ENCODE peak calls at places on chromosomes 2 and 18, in four cellular contexts. U is tibial artery, Y is right atrium auricular region, H is keratinocyte. Z is an unnamed sample.

GRCh38 chr2:186485871-186486650 is at the start of gene ZC3H15:
- DNase-seq in H (peak; percentile 69), U (peak; percentile 95), Y (peak; percentile 97), Z (peak; percentile 96)

GRCh38 chr2:170262806-170263205 is 84.9 kb downstream of the MYO3B start:
- DNase-seq in H (no peak), Y (no peak), U (no peak), Z (no peak)

GRCh38 chr2:241150660-241151530 is 628 bp downstream of the PPP1R7 start:
- DNase-seq in Y (no peak), H (no peak), U (no peak), Z (no peak)

GRCh38 chr2:71674158-71674807 is 220.9 kb downstream of the DYSF start:
- DNase-seq in H (no peak), U (no peak), Y (peak; percentile 56), Z (no peak)

GRCh38 chr2:229634574-229635185 is 79.7 kb downstream of the DNER start:
- DNase-seq in U (no peak), H (no peak), Y (no peak), Z (no peak)

GRCh38 chr2:64861338-64862000 is 127.7 kb upstream of the SLC1A4 start:
- DNase-seq in H (no peak), Y (no peak), U (peak; percentile 17), Z (no peak)

GRCh38 chr2:62291517-62292137 is 95.7 kb downstream of the B3GNT2 start:
- DNase-seq in U (no peak), Y (no peak), H (no peak), Z (no peak)

GRCh38 chr2:40095003-40095402 is 315.9 kb upstream of the THUMPD2 start:
- DNase-seq in H (peak; percentile 63), Y (no peak), U (no peak), Z (no peak)

GRCh38 chr2:197806317-197806633 is 1.9 kb downstream of the PLCL1 start:
- DNase-seq in Y (no peak), H (no peak), U (no peak), Z (no peak)

GRCh38 chr2:147829106-147829505 is 15.7 kb upstream of the ACVR2A start:
- DNase-seq in U (no peak), Y (no peak), H (no peak), Z (no peak)

GRCh38 chr2:15246870-15247269 is 314.3 kb downstream of the NBAS start:
- DNase-seq in H (no peak), U (no peak), Y (no peak), Z (no peak)

GRCh38 chr2:43612944-43613343 is 17.1 kb upstream of the THADA start:
- DNase-seq in U (no peak), Y (no peak), H (no peak), Z (no peak)

GRCh38 chr2:2645162-2645855 is 314.2 kb upstream of the MYT1L start:
- DNase-seq in U (no peak), Y (no peak), H (no peak), Z (no peak)

GRCh38 chr2:80687524-80687923 is 383.0 kb upstream of the LRRTM1 start:
- DNase-seq in H (no peak), U (no peak), Y (no peak), Z (no peak)

DNA sequence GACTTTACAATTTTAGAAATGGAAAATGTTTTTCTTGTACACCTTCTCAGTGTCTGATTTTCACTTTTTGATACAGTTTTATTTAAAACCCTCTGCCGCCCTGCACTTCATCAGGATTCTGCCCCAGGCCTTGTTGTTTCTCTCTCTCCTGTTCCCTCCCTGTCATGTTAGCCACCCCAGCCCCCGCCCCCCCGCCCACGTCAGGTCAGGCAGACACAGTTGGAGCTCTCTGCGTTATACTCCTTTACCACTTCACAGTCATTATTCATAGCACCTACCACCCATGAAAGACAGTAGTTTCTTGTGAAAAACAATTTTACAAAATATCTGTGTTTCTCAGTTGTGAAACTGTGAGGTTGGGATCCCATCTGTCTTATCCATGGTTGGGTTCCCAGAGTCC is 21.5 kb downstream of the ADNP2 start:
- DNase-seq in H (no peak), Y (no peak), U (no peak), Z (no peak)
- H3K4me3 ChIP-seq in H (no peak overlapping the region), Y (no peak overlapping the region), U (no peak overlapping the region), Z (no peak overlapping the region)

GRCh38 chr18:77073336-77074093 is 59.1 kb downstream of the MBP start:
- DNase-seq in H (no peak), U (no peak), Y (no peak), Z (no peak)

GRCh38 chr18:77070627-77071026 is 62.0 kb downstream of the MBP start:
- DNase-seq in Y (no peak), H (no peak), U (no peak), Z (no peak)

GRCh38 chr18:77072566-77072965 is 60.0 kb downstream of the MBP start:
- DNase-seq in H (no peak), U (no peak), Y (no peak), Z (no peak)

GRCh38 chr18:77071061-77071460 is 61.5 kb downstream of the MBP start:
- DNase-seq in Y (no peak), H (no peak), U (no peak), Z (no peak)

GRCh38 chr18:77071711-77072292 is 60.8 kb downstream of the MBP start:
- DNase-seq in H (no peak), Y (peak; percentile 83), U (no peak), Z (no peak)
- H3K4me1 ChIP-seq in H (peaks cover 59% of the 10 kb centered on the region), Y (no peaks in the 10 kb centered on the region), U (peaks cover 33% of the 10 kb centered on the region), Z (peaks cover 15% of the 10 kb centered on the region)

DNA sequence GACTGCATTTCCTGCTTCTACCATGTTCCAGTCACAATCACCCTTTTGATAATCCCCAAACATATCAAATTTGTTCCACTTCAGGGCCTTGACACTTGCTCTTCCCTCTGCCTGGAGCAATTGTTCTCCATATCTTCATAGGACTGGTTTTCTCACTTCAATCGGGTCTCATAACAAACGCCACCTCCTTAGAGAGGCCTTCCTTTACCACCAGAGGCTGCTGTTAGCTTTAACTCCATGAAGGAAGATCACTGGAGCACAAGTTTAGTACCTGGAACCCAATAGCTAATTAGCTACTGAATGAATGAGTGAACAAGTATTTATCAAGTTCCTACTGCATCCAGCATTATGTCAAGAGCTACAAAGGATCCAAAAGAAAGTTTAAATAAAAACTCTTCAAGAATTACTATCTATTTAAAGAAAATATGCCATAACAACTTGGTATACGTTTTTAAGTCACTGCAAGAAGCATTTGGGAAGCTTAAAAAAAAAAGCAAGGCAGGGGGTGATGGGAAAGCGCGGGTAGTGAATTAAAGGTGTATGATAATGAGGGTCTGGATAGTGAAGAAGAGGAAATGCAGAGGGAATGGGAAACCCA is 58.8 kb downstream of the BAZ2B start:
- DNase-seq in U (no peak), Y (no peak), H (no peak), Z (no peak)
- TF ChIP-seq CTCF in U (no peak), Y (no peak), H (peak; percentile 57), Z (peak; percentile 14)

DNA sequence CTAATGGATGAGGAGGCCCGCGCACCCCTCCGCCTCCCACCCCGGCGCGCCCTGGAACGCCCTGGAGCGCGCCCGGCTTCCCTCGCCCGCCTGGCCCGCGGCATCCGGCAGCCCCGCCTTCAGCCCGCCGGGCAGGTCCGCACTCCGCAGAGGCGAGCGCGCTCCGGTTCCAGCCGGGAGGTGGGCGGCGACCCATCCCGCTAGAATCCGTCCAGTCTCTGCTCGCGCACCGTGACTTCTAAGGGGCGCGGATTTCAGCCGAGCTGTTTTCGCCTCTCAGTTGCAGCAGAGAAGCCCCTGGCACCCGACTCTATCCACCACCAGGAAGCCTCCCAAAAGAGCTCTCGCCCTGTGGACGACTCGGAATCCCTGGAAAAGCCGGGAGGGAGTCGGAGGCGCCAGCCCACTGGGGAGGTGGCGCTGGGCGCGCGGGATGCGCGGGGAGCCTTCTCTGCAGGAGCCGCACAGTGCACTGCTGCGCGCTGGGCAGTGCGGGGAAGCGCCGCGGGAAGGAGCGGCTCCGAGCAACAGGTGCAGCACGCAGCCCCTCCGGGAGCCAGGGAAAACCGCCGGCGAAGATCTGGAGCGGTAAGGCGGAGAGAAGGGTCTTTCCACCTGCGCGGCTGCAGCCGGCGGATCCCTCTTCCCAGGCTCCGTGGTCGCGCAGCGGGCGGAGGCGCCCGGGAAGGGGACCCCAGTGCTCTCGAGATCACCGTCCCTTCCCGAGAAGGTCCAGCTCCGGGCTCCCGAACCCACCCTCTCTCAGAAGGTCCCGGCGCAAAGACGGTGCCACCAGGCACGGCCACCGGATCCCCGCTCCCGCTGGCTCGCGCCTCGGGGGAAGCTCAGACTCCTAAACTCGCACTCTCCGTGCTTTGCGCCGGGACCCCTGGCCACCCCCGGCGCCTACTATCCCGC is at the start of gene GALR1:
- DNase-seq in U (no peak), H (no peak), Y (no peak), Z (no peak)
- H3K4me3 ChIP-seq in U (peak within 1 kb of the TSS; percentile 27), H (peak within 1 kb of the TSS; percentile 18), Y (no peak within 1 kb of the TSS), Z (no peak within 1 kb of the TSS)

DNA sequence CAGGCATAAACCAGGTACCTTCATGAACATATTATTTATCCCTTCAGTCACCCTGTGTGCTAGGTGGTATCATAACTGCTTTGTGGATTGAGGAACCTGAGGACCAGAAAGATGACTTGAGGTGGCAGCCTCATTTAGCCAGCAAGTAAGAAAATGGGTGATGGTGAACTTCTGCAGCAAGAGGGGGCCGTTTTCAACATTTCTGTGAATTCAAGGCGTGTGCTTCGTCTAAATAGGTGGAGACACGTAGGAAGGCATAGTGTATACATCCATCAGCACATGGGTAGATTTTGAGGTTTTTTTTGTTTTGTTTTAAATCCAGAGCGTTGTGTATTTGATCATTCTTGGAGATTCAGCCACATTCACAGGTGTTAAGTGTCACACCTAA is 118.7 kb downstream of the SPTBN1 start:
- DNase-seq in H (no peak), Y (no peak), U (no peak), Z (no peak)
- H3K4me1 ChIP-seq in H (peaks cover 81% of the 10 kb centered on the region), Y (no peaks in the 10 kb centered on the region), U (peaks cover 67% of the 10 kb centered on the region), Z (peaks cover 94% of the 10 kb centered on the region)

DNA sequence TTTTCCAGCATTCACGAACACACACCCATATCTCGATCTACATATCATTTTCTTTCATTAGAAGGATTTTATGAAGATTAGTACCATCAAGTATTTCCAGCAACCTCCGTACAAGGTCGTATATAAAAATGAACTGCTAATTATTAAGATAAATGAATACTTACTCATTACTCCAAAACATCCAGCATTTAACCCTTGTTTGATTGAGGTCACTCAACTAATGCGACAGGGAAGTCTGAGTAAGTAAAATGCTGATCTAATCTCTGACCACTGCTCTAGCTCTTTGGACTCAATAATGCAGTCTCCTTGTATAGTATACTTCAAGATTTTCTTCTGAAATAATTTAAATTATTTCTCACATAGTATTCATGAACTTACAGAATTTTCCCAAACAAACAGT is 2.0 kb downstream of the ABHD3 start:
- DNase-seq in H (no peak), U (no peak), Y (no peak), Z (no peak)
- TF ChIP-seq CTCF in H (no peak), U (no peak), Y (no peak), Z (no peak)

GRCh38 chr2:5693288-5694015 is 1.3 kb downstream of the SOX11 start:
- DNase-seq in H (no peak), Y (no peak), U (no peak), Z (no peak)
- H3K4me3 ChIP-seq in H (no peak overlapping the region), Y (peak overlapping the region; percentile 48), U (no peak overlapping the region), Z (no peak overlapping the region)